ENCODE peak calls at places on chromosomes 11 and 22, in five cellular contexts. K, W, N, H and U are unnamed samples.

GRCh38 chr11:69841859-69842698 is 22.9 kb upstream of the FGF3 start:
- DNase-seq in K (peak), W (peak), N (peak), H (no peak), U (peak)

GRCh38 chr11:17537261-17537660 is 7.0 kb downstream of the USH1C start:
- DNase-seq in K (no peak), W (no peak), N (no peak), H (no peak), U (no peak)

GRCh38 chr11:35593143-35593542 is 25.1 kb upstream of the FJX1 start:
- DNase-seq in K (peak), W (peak), N (no peak), H (no peak), U (no peak)

GRCh38 chr22:19756288-19757128 is 4.1 kb upstream of the TBX1 start:
- DNase-seq in K (no peak), W (peak), N (peak), H (peak), U (peak)

GRCh38 chr11:69718147-69718546 is 14.3 kb upstream of the FGF19 start:
- DNase-seq in K (peak), W (peak), N (peak), H (no peak), U (peak)

GRCh38 chr11:40713083-40713482 is 746.4 kb downstream of the LRRC4C start:
- DNase-seq in K (no peak), W (no peak), N (no peak), H (no peak), U (no peak)

GRCh38 chr22:50498322-50498861 is 9.1 kb downstream of the LMF2 start:
- DNase-seq in K (peak), W (peak), N (peak), H (no peak), U (peak)

GRCh38 chr11:93904711-93905110 is 54.3 kb upstream of the VSTM5 start:
- DNase-seq in K (no peak), W (no peak), N (no peak), H (no peak), U (no peak)

DNA sequence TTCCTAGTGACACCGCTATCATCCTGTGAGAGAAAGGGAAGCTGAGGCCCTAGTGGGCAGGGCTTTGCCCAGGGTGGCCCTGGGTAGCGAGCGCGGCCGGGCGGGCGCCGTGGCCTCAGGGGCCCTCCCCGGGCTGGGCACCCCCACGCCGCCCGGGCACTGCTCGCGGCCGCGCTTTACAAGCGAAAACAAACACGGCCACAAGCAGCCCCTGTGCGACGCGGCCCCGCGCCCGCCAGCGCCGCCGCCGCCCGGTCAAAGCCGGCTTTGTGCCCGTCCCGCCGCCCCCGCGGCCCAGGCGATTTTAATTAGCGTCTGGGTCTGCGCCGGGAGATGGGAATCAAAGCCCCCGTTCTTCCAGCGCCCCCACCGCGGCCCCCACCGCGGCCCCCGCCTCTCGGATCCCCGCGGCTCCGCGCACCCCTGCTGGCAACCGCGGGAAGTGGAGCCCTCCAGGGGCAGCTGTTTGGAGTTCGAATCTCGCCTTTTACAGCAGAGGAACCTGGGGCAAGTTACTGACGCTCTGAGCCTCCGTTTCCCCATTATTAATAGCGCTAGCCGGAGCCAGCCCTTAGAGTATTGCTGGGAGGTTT is 47.9 kb downstream of the CHRDL2 start:
- DNase-seq in K (peak), W (no peak), N (no peak), H (peak), U (no peak)
- TF ChIP-seq CTCF in K (peak), W (peak), N (peak), H (peak), U (peak)

GRCh38 chr22:35604671-35605457 is 12.3 kb downstream of the MB start:
- DNase-seq in K (peak), W (peak), N (no peak), H (no peak), U (no peak)

GRCh38 chr22:35609261-35609660 is 7.9 kb downstream of the MB start:
- DNase-seq in K (no peak), W (no peak), N (no peak), H (no peak), U (no peak)

GRCh38 chr22:35605787-35606492 is 11.2 kb downstream of the MB start:
- DNase-seq in K (no peak), W (no peak), N (no peak), H (no peak), U (no peak)

GRCh38 chr22:35608088-35608487 is 9.0 kb downstream of the MB start:
- DNase-seq in K (no peak), W (no peak), N (no peak), H (no peak), U (no peak)

GRCh38 chr22:35606916-35607315 is 10.2 kb downstream of the MB start:
- DNase-seq in K (no peak), W (no peak), N (no peak), H (no peak), U (no peak)
- TF ChIP-seq CTCF in K (no peak), W (no peak), N (no peak), H (no peak), U (no peak)

DNA sequence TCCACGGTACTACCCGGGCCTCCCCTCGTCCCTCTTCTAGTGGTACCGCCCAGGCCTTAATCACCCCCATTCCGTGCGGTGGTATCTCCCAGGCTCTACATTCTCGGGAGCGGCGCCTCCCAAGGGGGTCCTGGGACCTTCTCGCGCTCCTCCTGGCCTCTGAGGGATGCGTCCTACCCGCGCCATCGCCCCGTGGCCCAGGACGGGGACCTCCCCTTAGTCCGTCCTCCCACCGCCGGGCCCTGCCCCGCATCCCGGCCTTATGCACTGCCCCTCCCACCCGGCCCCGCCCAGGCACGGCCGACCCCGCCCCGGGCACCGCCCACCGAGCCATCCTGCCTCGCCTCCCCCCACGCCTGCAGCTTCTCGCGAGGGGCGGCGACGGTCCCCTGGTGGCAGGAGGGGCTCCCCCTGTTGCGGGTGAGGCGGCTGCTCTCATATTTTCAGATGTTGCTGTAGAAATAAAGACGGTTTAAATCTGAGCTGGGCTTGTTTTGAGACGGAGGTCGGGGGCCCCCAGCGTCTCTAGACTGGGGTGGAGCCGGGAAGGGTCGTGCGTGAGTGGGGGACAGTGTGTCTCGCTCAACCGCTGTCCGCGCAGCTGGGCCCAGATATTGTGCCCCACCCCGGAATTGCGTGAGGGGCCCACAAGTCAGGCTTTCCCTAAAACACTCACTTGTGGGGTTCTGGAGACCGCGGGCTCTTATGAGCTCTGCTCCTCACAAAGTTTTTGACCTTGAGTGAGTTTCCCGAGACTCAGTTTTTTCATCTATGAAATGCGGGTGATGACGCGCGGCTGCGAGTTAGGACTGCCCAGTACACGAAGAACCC is 845 bp upstream of the RAB1B start:
- DNase-seq in K (peak), W (peak), N (peak), H (peak), U (peak)
- TF ChIP-seq CTCF in K (no peak), W (no peak), N (no peak), H (no peak), U (no peak)

GRCh38 chr11:126549273-126549585 is 193.7 kb downstream of the ST3GAL4 start:
- DNase-seq in K (no peak), W (no peak), N (no peak), H (no peak), U (no peak)

GRCh38 chr11:126547691-126548090 is 192.2 kb downstream of the ST3GAL4 start:
- DNase-seq in K (no peak), W (no peak), N (no peak), H (no peak), U (no peak)

GRCh38 chr11:126546694-126547093 is 191.2 kb downstream of the ST3GAL4 start:
- DNase-seq in K (no peak), W (no peak), N (no peak), H (no peak), U (no peak)

GRCh38 chr11:126547161-126547560 is 191.7 kb downstream of the ST3GAL4 start:
- DNase-seq in K (peak), W (peak), N (no peak), H (no peak), U (no peak)

DNA sequence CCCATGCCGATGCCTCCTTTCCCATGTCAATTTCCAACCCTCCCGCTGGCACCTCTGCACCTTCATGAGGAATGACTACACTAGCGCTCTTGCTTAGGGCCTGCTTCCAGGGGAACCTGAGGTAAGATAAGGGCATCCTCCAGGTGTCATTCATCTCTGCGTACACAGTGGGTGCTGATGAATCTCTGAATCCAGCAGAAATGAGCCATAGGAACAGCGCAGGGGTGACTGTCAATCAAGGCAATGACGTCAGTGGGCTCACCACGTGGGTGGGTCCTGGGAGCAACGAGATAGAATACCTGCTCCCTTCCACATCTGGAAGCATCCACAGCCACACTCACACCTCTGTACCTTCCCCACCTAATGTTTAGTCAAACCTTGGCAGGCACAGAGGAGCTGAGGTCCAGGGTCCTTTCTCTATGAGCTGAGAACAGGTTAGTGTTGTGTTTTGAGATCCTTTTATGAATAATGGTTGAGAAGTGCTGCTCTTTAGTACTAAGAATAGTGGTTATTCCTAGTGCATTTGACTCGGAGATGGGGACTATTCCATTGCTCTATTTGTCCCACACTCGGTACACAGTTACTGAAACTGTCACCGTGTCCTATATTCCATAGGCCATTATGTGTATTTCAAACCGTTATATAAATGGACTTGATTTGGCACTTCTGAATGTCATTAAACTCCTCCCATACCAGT is 193.2 kb downstream of the ST3GAL4 start:
- DNase-seq in K (no peak), W (no peak), N (no peak), H (no peak), U (no peak)
- TF ChIP-seq CTCF in K (no peak), W (no peak), N (no peak), H (no peak), U (no peak)

DNA sequence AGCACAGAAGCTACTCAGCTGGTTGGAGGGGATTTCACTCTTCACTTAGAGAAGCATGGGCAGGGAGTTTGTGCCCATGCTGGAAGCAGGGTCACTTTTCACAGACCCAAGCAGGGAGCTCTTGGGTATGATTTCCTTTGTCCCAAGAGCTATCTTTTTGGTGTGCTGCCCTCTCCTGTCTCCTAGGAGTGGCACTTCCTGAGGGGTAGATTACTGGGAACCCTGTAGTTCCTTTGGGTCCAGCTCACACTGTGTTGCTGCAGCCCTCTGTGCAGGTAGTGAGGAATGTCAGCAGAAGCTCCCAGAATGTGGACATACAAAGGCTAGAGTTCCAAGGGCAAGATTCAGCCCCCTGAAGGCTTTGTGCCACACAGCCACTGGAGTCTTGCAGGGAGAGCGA is 537.1 kb upstream of the ANO3 start:
- DNase-seq in K (no peak), W (no peak), N (peak), H (no peak), U (no peak)
- TF ChIP-seq CTCF in K (no peak), W (no peak), N (peak), H (no peak), U (no peak)

DNA sequence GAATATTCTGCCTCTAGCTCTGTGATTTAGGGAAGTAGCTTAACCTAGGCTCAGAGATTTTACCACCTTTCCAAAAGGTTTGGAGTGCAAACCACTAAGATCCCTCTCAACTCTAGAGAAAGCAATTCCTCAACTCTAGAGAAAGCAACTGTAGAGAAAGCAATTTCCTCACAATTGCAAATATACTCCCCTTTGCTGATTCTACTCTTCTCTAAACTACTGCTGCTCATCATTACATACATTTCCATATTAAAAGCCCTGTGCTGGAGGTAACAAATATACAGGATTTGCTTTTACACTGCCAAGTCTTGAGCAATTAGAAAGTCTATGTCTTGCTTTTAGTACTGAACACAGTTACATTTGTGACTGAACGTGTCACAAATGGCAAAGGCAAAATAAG is 48.2 kb downstream of the ALG9 start:
- DNase-seq in K (no peak), W (no peak), N (no peak), H (no peak), U (no peak)
- TF ChIP-seq CTCF in K (no peak), W (no peak), N (no peak), H (no peak), U (no peak)

DNA sequence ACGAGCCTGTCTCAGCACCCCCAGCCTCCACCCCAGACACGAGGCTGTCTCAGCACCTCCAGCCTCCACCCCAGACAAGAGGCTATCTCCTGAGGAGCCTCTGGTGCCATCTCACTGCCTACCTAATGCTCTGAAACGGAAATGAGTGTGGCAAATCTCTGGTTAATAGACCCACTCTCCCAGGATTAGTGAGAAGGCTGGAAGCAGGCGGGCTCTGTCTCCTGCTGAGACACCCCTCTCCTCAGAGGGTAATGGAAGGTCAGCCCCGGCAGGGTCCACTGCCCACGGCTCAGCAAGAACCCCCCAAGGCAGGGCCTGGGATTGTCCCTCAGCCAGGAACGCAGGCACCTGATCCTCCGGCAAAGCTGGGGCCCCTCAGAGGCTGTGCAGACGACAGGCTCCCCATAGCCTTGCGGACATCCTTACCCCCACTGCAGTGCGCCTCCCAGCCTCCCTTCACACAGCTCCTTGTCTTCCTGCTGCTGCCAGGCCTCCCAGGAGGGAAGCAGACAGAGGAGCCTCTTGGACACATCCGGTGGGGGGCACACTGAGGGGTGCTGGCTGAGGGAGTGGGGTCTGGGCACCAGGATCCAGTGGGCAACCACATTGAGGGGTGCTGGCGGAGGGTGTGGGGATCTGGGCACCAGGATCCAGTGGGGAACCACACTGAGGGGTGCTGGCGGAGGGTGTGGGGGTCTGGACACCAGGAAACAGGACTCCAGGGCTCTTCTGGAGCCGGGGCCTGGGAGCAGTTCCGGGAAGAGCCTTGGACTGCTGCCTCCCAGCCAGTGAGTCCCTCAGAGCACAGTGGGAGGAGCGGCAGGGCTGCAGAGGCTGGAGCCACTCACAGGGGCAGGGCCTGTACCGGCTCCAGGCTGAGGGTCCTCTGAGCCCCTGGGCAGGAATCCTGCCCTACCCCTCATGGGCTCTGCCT is 13.1 kb downstream of the CHID1 start:
- DNase-seq in K (no peak), W (no peak), N (no peak), H (no peak), U (no peak)
- TF ChIP-seq CTCF in K (no peak), W (no peak), N (no peak), H (no peak), U (no peak)

DNA sequence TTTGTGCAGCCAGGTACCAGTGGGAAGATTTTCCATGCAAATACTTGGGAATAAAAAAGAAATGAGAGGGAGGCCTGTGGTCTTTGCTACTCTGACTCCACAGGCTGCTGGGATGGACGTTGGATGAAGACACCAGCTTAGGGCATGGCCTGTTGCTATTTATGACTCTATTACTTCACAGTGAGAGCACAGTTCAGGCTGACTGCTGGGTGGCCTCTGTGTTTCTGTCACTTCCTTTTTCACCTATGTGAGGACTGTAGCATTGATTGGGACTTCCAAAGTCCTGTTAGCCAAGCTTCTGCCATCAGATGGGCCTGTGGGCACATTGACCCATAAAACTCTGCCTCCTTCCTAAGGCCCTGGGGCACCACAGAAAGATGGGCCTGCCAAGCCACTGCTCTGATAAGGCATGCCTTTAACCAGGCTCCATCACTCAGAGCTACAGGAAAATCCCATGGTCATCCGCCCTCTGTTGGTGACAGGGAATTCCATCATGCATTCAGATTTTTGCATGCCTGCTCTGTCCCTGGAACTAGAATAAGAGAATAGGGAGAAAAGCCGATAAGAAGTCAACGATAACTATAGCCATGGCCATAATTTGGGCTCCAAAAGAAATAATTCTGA is 64.6 kb downstream of the KCNJ1 start:
- DNase-seq in K (peak), W (peak), N (peak), H (no peak), U (no peak)
- TF ChIP-seq CTCF in K (peak), W (peak), N (peak), H (peak), U (peak)

GRCh38 chr11:44863231-44863630 is 87.5 kb downstream of the TP53I11 start:
- DNase-seq in K (no peak), W (no peak), N (no peak), H (no peak), U (no peak)
- TF ChIP-seq CTCF in K (no peak), W (no peak), N (no peak), H (no peak), U (no peak)